ENCODE peak calls at places on chromosomes 13 and 19, in ten cellular contexts. P, W, Y, K, D, N, V, G, C and H are unnamed samples.

GRCh38 chr13:108326318-108326717 is 56.8 kb downstream of the TNFSF13B start:
- DNase-seq in W (peak), C (peak), G (no peak), D (no peak), V (no peak), K (no peak), Y (no peak), P (peak), N (no peak), H (no peak)

GRCh38 chr13:91904597-91904996 is 506.2 kb downstream of the GPC5 start:
- DNase-seq in Y (no peak), P (no peak), V (no peak), K (no peak), W (no peak), C (peak), G (no peak), N (peak), D (no peak), H (no peak)

GRCh38 chr19:5296021-5296420 is 44.6 kb downstream of the PTPRS start:
- DNase-seq in G (no peak), D (no peak), P (no peak), Y (no peak), C (no peak), W (no peak), N (no peak), K (no peak), V (peak), H (no peak)

GRCh38 chr13:47291116-47291656 is 394.3 kb upstream of the HTR2A start:
- DNase-seq in W (no peak), G (no peak), K (no peak), D (no peak), P (no peak), Y (no peak), C (no peak), V (no peak), N (no peak), H (no peak)

GRCh38 chr13:33454844-33455256 is 169.3 kb upstream of the STARD13 start:
- DNase-seq in V (peak), W (no peak), P (no peak), N (no peak), Y (no peak), G (no peak), D (no peak), C (peak), K (no peak), H (no peak)

GRCh38 chr19:16571689-16572331 is 405 bp downstream of the SLC35E1 start:
- DNase-seq in G (no peak), P (no peak), C (peak), D (no peak), W (no peak), Y (no peak), N (peak), K (no peak), V (peak), H (peak)

GRCh38 chr13:91278291-91278690 is 69.2 kb upstream of the MIR17HG start:
- DNase-seq in Y (no peak), W (no peak), V (no peak), G (no peak), C (no peak), K (no peak), D (no peak), P (no peak), N (no peak), H (no peak)

GRCh38 chr13:73961181-73961580 is 173.0 kb downstream of the KLF12 start:
- DNase-seq in G (no peak), N (no peak), V (no peak), D (no peak), P (no peak), K (no peak), Y (no peak), W (no peak), C (no peak), H (no peak)

GRCh38 chr13:44918323-44919102 is 70.8 kb downstream of the NUFIP1 start:
- DNase-seq in V (peak), Y (peak), G (peak), W (peak), C (peak), K (peak), N (peak), P (peak), D (peak), H (peak)

GRCh38 chr19:18408053-18408476 is 10.6 kb upstream of the LRRC25 start:
- DNase-seq in P (no peak), V (peak), W (no peak), Y (no peak), D (no peak), N (no peak), K (no peak), G (no peak), C (no peak), H (no peak)

GRCh38 chr19:44904426-44904994 is 1.1 kb upstream of the APOE start:
- DNase-seq in V (peak), D (no peak), P (no peak), Y (no peak), K (no peak), C (no peak), W (no peak), G (no peak), N (no peak), H (no peak)

GRCh38 chr13:43665388-43665787 is 121.4 kb downstream of the ENOX1 start:
- DNase-seq in C (no peak), K (no peak), P (no peak), N (no peak), V (no peak), G (no peak), W (no peak), Y (no peak), D (no peak), H (no peak)

GRCh38 chr19:5002143-5002542 is 33.2 kb downstream of the KDM4B start:
- DNase-seq in Y (no peak), K (no peak), V (peak), C (peak), D (no peak), W (no peak), G (peak), P (no peak), N (no peak), H (peak)